ENCODE peak calls at places on chromosomes 3 and 15, in six cellular contexts. E, M, X, H, P and Y are unnamed samples. For H3K36me3, the result is how much of the 10 kb centered on the place peaks cover.

GRCh38 chr3:64489361-64490044 is 198.3 kb downstream of the ADAMTS9 start:
- DNase-seq in E (no peak), M (peak), X (peak), H (peak), P (peak), Y (peak)

GRCh38 chr3:4957978-4958377 is 21.3 kb upstream of the BHLHE40 start:
- DNase-seq in E (no peak), M (no peak), X (no peak), H (no peak), P (no peak), Y (no peak)

GRCh38 chr3:124409650-124410275 is 320.5 kb upstream of the UMPS start:
- DNase-seq in E (peak), M (peak), X (peak), H (no peak), P (peak), Y (no peak)

GRCh38 chr3:52440249-52440551 is 4.7 kb downstream of the SEMA3G start:
- DNase-seq in E (no peak), M (no peak), X (no peak), H (no peak), P (no peak), Y (no peak)

GRCh38 chr3:188283347-188283746 is 129.4 kb downstream of the LPP start:
- DNase-seq in E (peak), M (no peak), X (peak), H (no peak), P (no peak), Y (no peak)

GRCh38 chr3:190225186-190225692 is 97.0 kb downstream of the CLDN1 start:
- DNase-seq in E (peak), M (peak), X (peak), H (no peak), P (peak), Y (peak)

GRCh38 chr15:61657461-61657860 is 402.8 kb downstream of the VPS13C start:
- DNase-seq in E (no peak), M (no peak), X (no peak), H (no peak), P (no peak), Y (no peak)

GRCh38 chr3:129602730-129603560 is 3.5 kb downstream of the PLXND1 start:
- DNase-seq in E (peak), M (peak), X (peak), H (no peak), P (no peak), Y (no peak)

GRCh38 chr3:171842864-171843511 is at the start of gene TMEM212:
- DNase-seq in E (peak), M (peak), X (peak), H (no peak), P (peak), Y (no peak)

GRCh38 chr15:67836477-67836876 is 3.4 kb downstream of the RNU6-1 start:
- DNase-seq in E (peak), M (no peak), X (no peak), H (peak), P (peak), Y (no peak)

GRCh38 chr3:125662675-125663074 is 67.4 kb upstream of the OSBPL11 start:
- DNase-seq in E (no peak), M (no peak), X (no peak), H (no peak), P (peak), Y (no peak)

GRCh38 chr15:80404719-80405553 is 754 bp downstream of the ARNT2 start:
- DNase-seq in E (peak), M (peak), X (no peak), H (peak), P (no peak), Y (peak)

GRCh38 chr15:83848315-83849050 is 194.6 kb downstream of the ADAMTSL3 start:
- DNase-seq in E (peak), M (no peak), X (peak), H (no peak), P (peak), Y (no peak)

GRCh38 chr3:94024385-94024784 is 4.0 kb downstream of the STX19 start:
- DNase-seq in E (peak), M (no peak), X (no peak), H (no peak), P (no peak), Y (no peak)

GRCh38 chr15:34588046-34588674 is 4.7 kb upstream of the GOLGA8B start:
- DNase-seq in E (peak), M (peak), X (peak), H (peak), P (peak), Y (peak)

GRCh38 chr3:51311055-51311454 is 74.0 kb upstream of the MANF start:
- DNase-seq in E (peak), M (peak), X (peak), H (no peak), P (peak), Y (no peak)

GRCh38 chr3:61858054-61858453 is 296.7 kb downstream of the PTPRG start:
- DNase-seq in E (peak), M (no peak), X (peak), H (no peak), P (peak), Y (no peak)

GRCh38 chr3:11949351-11949750 is 54.8 kb upstream of the SYN2 start:
- DNase-seq in E (no peak), M (no peak), X (no peak), H (no peak), P (no peak), Y (no peak)

DNA sequence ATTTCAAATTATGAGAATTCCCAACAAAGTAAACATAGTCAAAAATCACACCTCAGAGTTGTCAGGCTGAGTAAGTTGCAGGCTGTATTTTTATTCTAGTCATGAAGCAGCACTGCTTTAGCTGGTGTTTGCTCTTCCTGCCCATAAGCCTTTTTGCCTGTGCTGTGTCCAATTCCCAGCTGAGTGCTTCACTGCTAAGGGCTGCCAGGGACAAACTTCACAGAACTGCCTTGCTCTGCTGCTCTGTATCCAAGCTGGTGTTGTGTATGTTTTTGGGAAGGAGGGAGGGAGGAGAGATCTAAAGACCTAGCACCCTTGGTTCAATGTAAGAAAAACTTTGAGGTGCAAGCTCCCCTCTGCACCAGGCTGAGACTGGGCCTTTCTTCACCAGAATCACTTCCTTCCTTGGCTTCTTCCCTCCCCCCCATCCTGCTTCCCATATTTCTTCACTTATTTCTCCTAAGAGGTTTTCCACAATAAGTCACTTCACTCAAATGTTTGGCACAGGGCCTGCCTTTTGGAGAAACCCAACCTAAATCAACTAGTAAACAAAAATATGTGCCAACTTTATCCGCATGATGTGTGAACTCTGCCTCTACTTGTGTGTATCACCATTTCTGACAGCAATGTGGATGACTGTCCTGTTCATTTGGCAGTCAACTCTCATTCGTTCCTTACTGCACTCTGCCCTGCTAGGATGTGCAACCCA is 156.1 kb downstream of the TBL1XR1 start:
- DNase-seq in E (peak), M (peak), X (peak), H (no peak), P (no peak), Y (no peak)
- H3K36me3 ChIP-seq in E (under half), M (under half), X (under half), H (under half), P (under half), Y (half or more)

DNA sequence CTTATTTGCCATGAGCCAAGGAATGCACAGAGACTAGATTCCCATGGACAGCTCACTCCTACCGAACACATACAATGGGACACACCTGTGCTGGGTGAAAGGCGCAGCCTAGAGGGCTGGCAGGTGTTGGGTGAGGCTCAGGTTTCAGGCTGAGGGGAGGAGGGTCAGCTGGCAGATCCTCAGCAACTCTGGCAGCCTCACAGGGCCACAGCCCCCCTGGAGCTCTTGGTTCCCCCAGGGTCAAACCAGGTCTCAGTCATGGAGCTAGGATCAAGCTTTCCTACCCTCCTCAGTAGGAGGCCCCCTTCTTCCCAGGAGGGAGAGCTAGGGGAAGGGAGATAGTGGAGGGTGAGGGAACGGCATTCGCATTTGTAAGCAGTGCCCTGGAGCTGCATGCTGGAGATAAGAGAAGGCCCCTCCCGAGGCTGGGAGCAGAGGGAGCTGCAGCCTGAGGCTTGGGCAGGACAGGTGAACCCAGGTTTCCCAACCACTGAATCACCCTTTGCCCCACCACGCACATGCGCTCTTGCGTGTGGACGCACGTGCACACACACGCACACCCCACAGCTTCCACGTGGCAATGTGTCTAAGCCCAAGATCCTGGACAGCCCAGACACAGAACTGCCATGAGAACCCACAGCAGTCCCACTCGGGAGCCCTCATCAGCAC is 26.3 kb upstream of the TFRC start:
- DNase-seq in E (no peak), M (peak), X (no peak), H (peak), P (peak), Y (no peak)
- H3K18ac ChIP-seq in E (no peak), M (no peak), X (no peak), H (peak), P (no peak), Y (peak)

GRCh38 chr15:52749250-52749649 is 40.9 kb downstream of the ONECUT1 start:
- DNase-seq in E (no peak), M (peak), X (no peak), H (peak), P (no peak), Y (no peak)

GRCh38 chr15:52745326-52746161 is 44.6 kb downstream of the ONECUT1 start:
- DNase-seq in E (no peak), M (peak), X (no peak), H (peak), P (no peak), Y (no peak)

GRCh38 chr15:52751522-52751921 is 38.6 kb downstream of the ONECUT1 start:
- DNase-seq in E (no peak), M (no peak), X (no peak), H (no peak), P (no peak), Y (no peak)

GRCh38 chr15:52746162-52746721 is 43.9 kb downstream of the ONECUT1 start:
- DNase-seq in E (no peak), M (no peak), X (no peak), H (no peak), P (no peak), Y (no peak)
- H2AK5ac ChIP-seq in E (no peak), M (no peak), X (no peak), H (peak), P (no peak), Y (no peak)

DNA sequence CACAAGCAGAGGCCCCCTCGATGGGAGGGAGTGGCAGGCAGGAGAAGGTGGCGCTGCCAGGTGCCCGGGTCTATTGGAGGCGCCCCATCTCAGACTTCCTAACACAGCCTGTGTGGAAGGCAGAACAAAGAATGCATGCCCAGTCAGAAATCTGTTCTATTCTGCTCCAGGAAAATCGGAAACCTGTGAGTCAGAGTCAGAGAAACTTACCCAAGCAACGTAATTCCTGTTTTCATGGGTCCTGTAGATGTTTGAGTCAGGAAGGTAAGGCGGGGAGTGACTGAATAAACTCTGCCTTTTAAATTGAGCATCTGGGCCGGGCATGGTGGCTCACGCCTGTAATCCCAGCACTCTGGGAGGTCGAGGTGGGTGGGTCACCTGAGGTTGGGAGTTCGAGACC is 13.7 kb downstream of the MAP6D1 start:
- DNase-seq in E (no peak), M (no peak), X (no peak), H (no peak), P (no peak), Y (no peak)
- H3K36me3 ChIP-seq in E (under half), M (under half), X (half or more), H (under half), P (half or more), Y (under half)